ENCODE peak calls at places on chromosome 4, in ten cellular contexts. S is endothelial cell, T is GM10248, O is dorsolateral prefrontal cortex, H is pancreas, N is tibial artery, Z is cardiac fibroblast, I is MM.1S, E is kidney, Q is chondrocyte. L is an unnamed sample.

GRCh38 chr4:8745828-8746225 is 125.8 kb downstream of the HMX1 start:
- DNase-seq in S (no peak), T (no peak), O (peak; percentile 8), H (no peak), N (no peak), Z (no peak), I (no peak), E (peak; percentile 43), Q (peak; percentile 46), L (no peak)

GRCh38 chr4:39706334-39706733 is 8.4 kb downstream of the UBE2K start:
- DNase-seq in S (no peak), T (no peak), O (no peak), H (peak; percentile 56), N (peak; percentile 64), Z (peak; percentile 89), I (no peak), E (no peak), Q (no peak), L (no peak)

GRCh38 chr4:142452132-142452855 is 393.8 kb downstream of the INPP4B start:
- DNase-seq in S (no peak), T (no peak), O (no peak), H (no peak), N (no peak), Z (peak; percentile 43), I (no peak), E (no peak), Q (no peak), L (no peak)

GRCh38 chr4:9943761-9944160 is 77.5 kb downstream of the SLC2A9 start:
- DNase-seq in S (no peak), T (no peak), O (no peak), H (no peak), N (no peak), Z (no peak), I (no peak), E (no peak), Q (no peak), L (no peak)

GRCh38 chr4:8144359-8144758 is 14.3 kb downstream of the ABLIM2 start:
- DNase-seq in S (no peak), T (no peak), O (no peak), H (no peak), N (no peak), Z (no peak), I (no peak), E (peak; percentile 68), Q (no peak), L (no peak)

GRCh38 chr4:6619466-6620255 is 20.8 kb upstream of the MRFAP1 start:
- DNase-seq in S (no peak), T (no peak), O (peak; percentile 25), H (no peak), N (no peak), Z (no peak), I (no peak), E (peak; percentile 49), Q (peak; percentile 83), L (no peak)

GRCh38 chr4:129335263-129335662 is 239.3 kb downstream of the C4orf33 start:
- DNase-seq in S (no peak), T (no peak), O (no peak), H (no peak), N (no peak), Z (no peak), I (no peak), E (no peak), Q (no peak), L (no peak)

GRCh38 chr4:64774626-64775025 is 365.4 kb upstream of the TECRL start:
- DNase-seq in S (no peak), T (no peak), O (no peak), H (no peak), N (no peak), Z (no peak), I (no peak), E (no peak), Q (no peak), L (no peak)

GRCh38 chr4:76035799-76036389 is at the start of gene CXCL11:
- DNase-seq in S (no peak), T (no peak), O (no peak), H (no peak), N (no peak), Z (peak; percentile 11), I (no peak), E (no peak), Q (no peak), L (no peak)

DNA sequence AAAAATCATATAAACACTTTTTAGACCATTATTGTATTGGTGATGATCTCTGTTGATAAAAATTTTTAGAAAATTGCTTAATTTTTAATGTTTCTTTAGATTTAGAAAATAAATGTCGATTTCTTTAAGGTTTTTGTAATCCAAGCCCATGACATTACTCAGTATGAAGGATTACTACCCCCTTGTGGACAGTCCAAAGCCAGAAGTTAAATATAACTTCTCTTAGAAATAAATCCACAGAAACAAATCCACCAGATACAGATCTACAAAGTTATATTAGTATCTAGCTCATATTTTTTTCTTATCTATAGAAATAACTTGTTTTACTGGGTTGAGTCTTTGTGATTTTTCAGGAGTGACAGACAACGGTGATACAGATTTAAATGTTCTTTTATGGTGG is 18.9 kb downstream of the TIFA start:
- DNase-seq in S (no peak), T (no peak), O (no peak), H (no peak), N (no peak), Z (peak; percentile 65), I (peak; percentile 41), E (no peak), Q (no peak), L (no peak)
- TF ChIP-seq CTCF in S (peak; percentile 48), T (peak; percentile 48), O (peak; percentile 49), H (no peak), N (peak; percentile 37), Z (peak; percentile 48), I (peak; percentile 45), E (peak; percentile 26), Q (peak; percentile 79), L (peak; percentile 13)

GRCh38 chr4:111602848-111603247 is 542.4 kb upstream of the FAM241A start:
- DNase-seq in S (no peak), T (no peak), O (no peak), H (no peak), N (no peak), Z (peak; percentile 54), I (no peak), E (no peak), Q (no peak), L (no peak)
- TF ChIP-seq CTCF in S (no peak), T (no peak), O (no peak), H (no peak), N (no peak), Z (peak; percentile 20), I (no peak), E (no peak), Q (no peak), L (no peak)

GRCh38 chr4:112327950-112328349 is 30.8 kb downstream of the ALPK1 start:
- DNase-seq in S (no peak), T (peak; percentile 57), O (no peak), H (no peak), N (no peak), Z (peak; percentile 78), I (peak; percentile 72), E (no peak), Q (no peak), L (no peak)
- TF ChIP-seq CTCF in S (no peak), T (peak; percentile 49), O (peak; percentile 81), H (no peak), N (no peak), Z (peak; percentile 46), I (peak; percentile 67), E (peak; percentile 26), Q (peak; percentile 84), L (peak; percentile 43)

DNA sequence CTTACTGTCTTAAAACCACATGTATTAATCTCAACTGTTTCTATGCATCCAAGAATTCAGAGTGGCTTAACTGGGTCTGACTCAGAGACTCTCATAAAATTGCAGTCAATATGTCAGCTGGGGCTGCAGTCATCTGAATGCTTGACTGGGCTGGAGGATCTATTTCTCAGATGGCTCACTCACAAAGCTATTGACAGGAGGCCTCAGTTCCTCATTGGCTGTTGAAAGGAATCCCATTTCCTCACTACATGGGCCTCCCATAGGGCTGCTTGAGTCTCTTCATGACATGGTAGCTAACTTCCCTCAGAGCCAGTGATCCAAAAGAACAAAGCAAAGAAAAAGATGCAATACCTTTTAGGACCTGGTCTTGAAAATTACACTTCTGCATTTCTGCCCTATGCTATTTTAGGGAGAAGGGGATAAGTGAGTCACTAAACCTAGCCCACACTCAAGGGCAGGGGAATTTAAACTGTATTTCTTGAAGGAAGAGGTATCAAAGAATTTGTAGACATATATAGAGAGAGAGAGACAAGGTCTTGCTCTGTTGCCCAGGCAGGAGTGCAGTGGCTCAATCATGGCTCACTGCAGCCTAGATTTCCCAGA is 9.8 kb downstream of the SCFD2 start:
- DNase-seq in S (no peak), T (no peak), O (no peak), H (no peak), N (no peak), Z (no peak), I (no peak), E (no peak), Q (no peak), L (no peak)
- TF ChIP-seq CTCF in S (no peak), T (no peak), O (no peak), H (no peak), N (no peak), Z (no peak), I (no peak), E (no peak), Q (no peak), L (no peak)

GRCh38 chr4:180057198-180057821 is 2185.9 kb upstream of the TENM3 start:
- DNase-seq in S (peak; percentile 27), T (peak; percentile 11), O (no peak), H (no peak), N (no peak), Z (peak; percentile 5), I (peak; percentile 30), E (no peak), Q (no peak), L (no peak)
- TF ChIP-seq CTCF in S (peak; percentile 73), T (peak; percentile 32), O (no peak), H (no peak), N (no peak), Z (no peak), I (peak; percentile 61), E (no peak), Q (no peak), L (no peak)

GRCh38 chr4:109978704-109979103 is 66.0 kb downstream of the EGF start:
- DNase-seq in S (no peak), T (no peak), O (no peak), H (no peak), N (no peak), Z (no peak), I (no peak), E (no peak), Q (no peak), L (no peak)
- TF ChIP-seq CTCF in S (peak; percentile 47), T (no peak), O (no peak), H (no peak), N (no peak), Z (no peak), I (peak; percentile 16), E (no peak), Q (no peak), L (peak; percentile 29)

L was measured in GM12864.